ENCODE peak calls at places on chromosomes 16 and 17, in five cellular contexts. K is lower leg skin, T is A673, Q is pancreas, R is mammary epithelial cell. E is an unnamed sample.

GRCh38 chr17:27793168-27793905 is 7.0 kb downstream of the NOS2 start:
- DNase-seq in K (no peak), T (peak; percentile 51), Q (no peak), R (peak; percentile 8), E (no peak)

GRCh38 chr16:74698220-74698619 is 2.4 kb downstream of the MLKL start:
- DNase-seq in K (no peak), T (no peak), Q (no peak), R (peak; percentile 16), E (peak; percentile 37)

GRCh38 chr16:74734361-74735161 is 33.9 kb upstream of the MLKL start:
- DNase-seq in K (no peak), T (no peak), Q (peak; percentile 36), R (no peak), E (no peak)

GRCh38 chr17:72878975-72879660 is 213.4 kb downstream of the SLC39A11 start:
- DNase-seq in K (no peak), T (no peak), Q (no peak), R (no peak), E (no peak)

GRCh38 chr16:720990-721764 is at the start of gene ANTKMT:
- DNase-seq in K (peak; percentile 93), T (peak; percentile 90), Q (peak; percentile 94), R (peak; percentile 77), E (peak; percentile 89)

GRCh38 chr17:15319461-15319860 is 21.9 kb downstream of the TEKT3 start:
- DNase-seq in K (no peak), T (no peak), Q (no peak), R (no peak), E (no peak)

GRCh38 chr17:65305116-65305515 is 167.9 kb downstream of the RGS9 start:
- DNase-seq in K (no peak), T (no peak), Q (no peak), R (no peak), E (no peak)

GRCh38 chr17:81646869-81647600 is 9.3 kb downstream of the PDE6G start:
- DNase-seq in K (no peak), T (no peak), Q (no peak), R (no peak), E (no peak)

GRCh38 chr17:34337701-34338100 is 18.5 kb downstream of the CCL8 start:
- DNase-seq in K (no peak), T (no peak), Q (no peak), R (no peak), E (no peak)

GRCh38 chr17:76556759-76557367 is 17.0 kb downstream of the PRCD start:
- DNase-seq in K (no peak), T (peak; percentile 34), Q (no peak), R (peak; percentile 66), E (peak; percentile 66)

GRCh38 chr17:68602267-68602644 is 1.1 kb upstream of the FAM20A start:
- DNase-seq in K (no peak), T (no peak), Q (no peak), R (no peak), E (no peak)

GRCh38 chr17:64130559-64131001 is 636 bp upstream of the ERN1 start:
- DNase-seq in K (no peak), T (no peak), Q (no peak), R (peak; percentile 57), E (no peak)

GRCh38 chr17:75048396-75048933 is 1.4 kb downstream of the KCTD2 start:
- DNase-seq in K (no peak), T (no peak), Q (no peak), R (no peak), E (peak; percentile 25)

GRCh38 chr17:63925615-63926014 is 6.5 kb downstream of the CD79B start:
- DNase-seq in K (no peak), T (no peak), Q (peak; percentile 24), R (no peak), E (peak; percentile 55)

GRCh38 chr17:47789611-47790520 is 31.7 kb downstream of the OSBPL7 start:
- DNase-seq in K (peak; percentile 87), T (peak; percentile 30), Q (peak; percentile 90), R (peak; percentile 50), E (no peak)

GRCh38 chr16:17245727-17246576 is 224.8 kb downstream of the XYLT1 start:
- DNase-seq in K (no peak), T (no peak), Q (no peak), R (no peak), E (no peak)

GRCh38 chr17:70011750-70012149 is 63.3 kb upstream of the KCNJ16 start:
- DNase-seq in K (no peak), T (no peak), Q (no peak), R (no peak), E (no peak)

GRCh38 chr17:3660311-3660891 is 8.0 kb downstream of the TAX1BP3 start:
- DNase-seq in K (no peak), T (no peak), Q (no peak), R (no peak), E (no peak)

GRCh38 chr16:56203052-56203451 is 11.8 kb downstream of the GNAO1 start:
- DNase-seq in K (no peak), T (peak; percentile 82), Q (no peak), R (peak; percentile 12), E (peak; percentile 75)

GRCh38 chr17:74271281-74271680 is 2.8 kb upstream of the DNAI2 start:
- DNase-seq in K (no peak), T (no peak), Q (no peak), R (no peak), E (no peak)

GRCh38 chr17:31726980-31727427 is 132.0 kb downstream of the COPRS start:
- DNase-seq in K (no peak), T (no peak), Q (no peak), R (peak; percentile 59), E (no peak)

GRCh38 chr16:64957246-64957645 is 164.6 kb downstream of the CDH11 start:
- DNase-seq in K (no peak), T (no peak), Q (no peak), R (no peak), E (no peak)

GRCh38 chr16:3101841-3102470 is 2.9 kb upstream of the ZSCAN10 start:
- DNase-seq in K (no peak), T (peak; percentile 63), Q (no peak), R (no peak), E (peak; percentile 89)

GRCh38 chr16:15708096-15708495 is 58.1 kb downstream of the NDE1 start:
- DNase-seq in K (no peak), T (no peak), Q (no peak), R (no peak), E (no peak)

GRCh38 chr17:72117748-72118587 is 2.9 kb upstream of the SOX9 start:
- DNase-seq in K (peak; percentile 85), T (no peak), Q (peak; percentile 78), R (peak; percentile 58), E (no peak)

GRCh38 chr17:49359990-49360795 is 1.9 kb downstream of the ZNF652 start:
- DNase-seq in K (peak; percentile 72), T (no peak), Q (no peak), R (no peak), E (no peak)

GRCh38 chr16:5396880-5397279 is 299.3 kb upstream of the EEF2KMT start:
- DNase-seq in K (no peak), T (no peak), Q (no peak), R (no peak), E (no peak)

GRCh38 chr16:68640972-68641371 is 4.1 kb upstream of the CDH3 start:
- DNase-seq in K (no peak), T (no peak), Q (no peak), R (peak; percentile 84), E (peak; percentile 34)

GRCh38 chr17:7234100-7235012 is at the start of gene DVL2:
- DNase-seq in K (peak; percentile 100), T (peak; percentile 97), Q (peak; percentile 98), R (peak; percentile 86), E (peak; percentile 94)

GRCh38 chr16:22665803-22666202 is 148.2 kb upstream of the HS3ST2 start:
- DNase-seq in K (no peak), T (no peak), Q (no peak), R (no peak), E (no peak)

GRCh38 chr16:4538067-4538385 is 547 bp downstream of the CDIP1 start:
- DNase-seq in K (peak; percentile 89), T (no peak), Q (no peak), R (no peak), E (no peak)

GRCh38 chr17:5784791-5785190 is 200.5 kb upstream of the NLRP1 start:
- DNase-seq in K (no peak), T (no peak), Q (no peak), R (peak; percentile 47), E (no peak)

GRCh38 chr16:65782537-65783290 is 583.8 kb upstream of the CDH5 start:
- DNase-seq in K (no peak), T (peak; percentile 44), Q (no peak), R (peak; percentile 68), E (no peak)

GRCh38 chr16:27401768-27402568 is at the start of gene IL21R:
- DNase-seq in K (peak; percentile 87), T (peak; percentile 68), Q (peak; percentile 61), R (no peak), E (peak; percentile 81)
- H3K4me3 ChIP-seq in K (no peak within 1 kb of the TSS), T (no peak within 1 kb of the TSS), Q (peak within 1 kb of the TSS; percentile 17), R (no peak within 1 kb of the TSS), E (no peak within 1 kb of the TSS)

GRCh38 chr17:18087610-18088491 is at the start of gene DRG2:
- DNase-seq in K (peak; percentile 98), T (peak; percentile 93), Q (peak; percentile 97), R (peak; percentile 87), E (peak; percentile 96)
- TF ChIP-seq CTCF in K (no peak), T (peak; percentile 15), Q (no peak), R (peak; percentile 14), E (no peak)

DNA sequence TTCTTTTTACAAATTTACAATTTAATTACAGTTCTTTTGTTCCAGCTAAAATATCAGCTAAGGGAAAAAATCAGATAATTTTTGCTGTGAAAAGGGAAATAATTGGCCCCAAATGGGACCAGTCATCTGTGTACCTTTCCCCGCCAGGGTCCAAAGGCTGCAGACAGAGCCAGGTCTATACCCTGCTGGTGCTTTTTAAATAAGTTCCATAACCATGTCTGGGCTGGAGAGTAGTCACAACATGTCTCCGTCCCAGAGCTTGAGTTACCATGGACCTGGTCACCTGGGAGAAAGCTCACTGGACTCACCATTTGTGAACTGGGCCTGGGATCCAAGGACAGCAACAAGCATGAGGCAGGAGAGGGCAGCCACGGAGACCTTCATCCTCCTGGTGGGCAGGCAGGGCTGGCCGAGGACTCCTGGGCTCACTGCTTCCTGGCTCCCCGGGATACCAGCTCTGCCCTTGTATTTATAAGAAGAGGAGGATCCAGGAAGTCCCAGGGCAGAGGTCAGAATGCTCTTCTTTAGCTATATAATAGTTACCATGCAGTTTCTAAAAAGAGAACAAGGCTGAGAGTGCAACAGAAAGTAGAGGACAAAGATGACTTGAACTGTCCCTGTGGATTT is at the start of gene CCL15:
- DNase-seq in K (peak; percentile 36), T (no peak), Q (no peak), R (no peak), E (no peak)
- H3K4me3 ChIP-seq in K (no peak within 1 kb of the TSS), T (no peak within 1 kb of the TSS), Q (no peak within 1 kb of the TSS), R (no peak within 1 kb of the TSS), E (no peak within 1 kb of the TSS)

GRCh38 chr16:27223226-27223610 is 19.9 kb downstream of the KDM8 start:
- DNase-seq in K (no peak), T (no peak), Q (peak; percentile 68), R (no peak), E (no peak)
- TF ChIP-seq CTCF in K (no peak), T (no peak), Q (no peak), R (no peak), E (no peak)